ENCODE peak calls at places on chromosomes 2 and 18, in four cellular contexts. E is endodermal cell, D is neural progenitor cell, W is PC-9. N is an unnamed sample.
A peak's percentile ranks its signal among the peaks of the same experiment; 100 is the strongest.

GRCh38 chr18:52395146-52395852 is 55.3 kb downstream of the DCC start:
- DNase-seq in E (no peak), D (no peak), W (no peak), N (no peak)

GRCh38 chr2:232388324-232388891 is 9.9 kb downstream of the ALPP start:
- DNase-seq in E (peak; percentile 68), D (no peak), W (no peak), N (no peak)

GRCh38 chr2:219183151-219183757 is 5.2 kb downstream of the RETREG2 start:
- DNase-seq in E (no peak), D (no peak), W (no peak), N (no peak)

GRCh38 chr2:120572226-120572625 is 163.4 kb upstream of the GLI2 start:
- DNase-seq in E (no peak), D (no peak), W (no peak), N (no peak)

GRCh38 chr2:101630224-101630949 is 67.1 kb upstream of the MAP4K4 start:
- DNase-seq in E (peak; percentile 37), D (no peak), W (peak; percentile 91), N (no peak)

GRCh38 chr2:127661072-127661618 is 14.2 kb downstream of the LIMS2 start:
- DNase-seq in E (no peak), D (no peak), W (no peak), N (no peak)

GRCh38 chr2:79723830-79724229 is 211.0 kb downstream of the CTNNA2 start:
- DNase-seq in E (no peak), D (no peak), W (peak; percentile 1), N (no peak)

GRCh38 chr2:160522951-160523700 is 29.5 kb upstream of the RBMS1 start:
- DNase-seq in E (no peak), D (no peak), W (no peak), N (no peak)

GRCh38 chr2:45860136-45861106 is 208.9 kb downstream of the PRKCE start:
- DNase-seq in E (peak; percentile 55), D (no peak), W (no peak), N (no peak)

GRCh38 chr2:43777306-43777926 is 3.6 kb downstream of the DYNC2LI1 start:
- DNase-seq in E (no peak), D (no peak), W (no peak), N (no peak)

GRCh38 chr2:10535703-10536102 is 87.6 kb upstream of the ODC1 start:
- DNase-seq in E (peak; percentile 56), D (no peak), W (no peak), N (no peak)

GRCh38 chr18:43574974-43575373 is 297.7 kb upstream of the SYT4 start:
- DNase-seq in E (no peak), D (no peak), W (no peak), N (no peak)

GRCh38 chr2:177282101-177282573 is 17.6 kb upstream of the NFE2L2 start:
- DNase-seq in E (peak; percentile 54), D (no peak), W (no peak), N (no peak)

GRCh38 chr2:23499419-23499818 is 114.4 kb downstream of the KLHL29 start:
- DNase-seq in E (no peak), D (no peak), W (no peak), N (no peak)

GRCh38 chr18:79496978-79497637 is 101.4 kb downstream of the NFATC1 start:
- DNase-seq in E (no peak), D (no peak), W (no peak), N (no peak)

GRCh38 chr18:79493801-79494211 is 98.1 kb downstream of the NFATC1 start:
- DNase-seq in E (no peak), D (no peak), W (no peak), N (no peak)

GRCh38 chr18:79494936-79495335 is 99.2 kb downstream of the NFATC1 start:
- DNase-seq in E (no peak), D (no peak), W (no peak), N (no peak)

GRCh38 chr18:79496237-79496977 is 100.7 kb downstream of the NFATC1 start:
- DNase-seq in E (no peak), D (no peak), W (no peak), N (no peak)

GRCh38 chr18:79495591-79496071 is 99.9 kb downstream of the NFATC1 start:
- DNase-seq in E (no peak), D (no peak), W (no peak), N (no peak)
- H3K4me1 ChIP-seq in E (no peaks in the 10 kb centered on the region), D (no peaks in the 10 kb centered on the region), W (no peaks in the 10 kb centered on the region), N (no peaks in the 10 kb centered on the region)

GRCh38 chr2:200155652-200156051 is 150.8 kb upstream of the SPATS2L start:
- DNase-seq in E (no peak), D (no peak), W (no peak), N (no peak)
- H3K4me3 ChIP-seq in E (no peak overlapping the region), D (no peak overlapping the region), W (no peak overlapping the region), N (no peak overlapping the region)

GRCh38 chr18:61335737-61336555 is 2.7 kb downstream of the CDH20 start:
- DNase-seq in E (no peak), D (no peak), W (no peak), N (no peak)

GRCh38 chr18:61334951-61335736 is 1.9 kb downstream of the CDH20 start:
- DNase-seq in E (no peak), D (no peak), W (no peak), N (no peak)

GRCh38 chr18:61333271-61333745 is at the start of gene CDH20:
- DNase-seq in E (peak; percentile 82), D (peak; percentile 79), W (no peak), N (no peak)

GRCh38 chr18:61334491-61334850 is 1.2 kb downstream of the CDH20 start:
- DNase-seq in E (no peak), D (no peak), W (no peak), N (no peak)

DNA sequence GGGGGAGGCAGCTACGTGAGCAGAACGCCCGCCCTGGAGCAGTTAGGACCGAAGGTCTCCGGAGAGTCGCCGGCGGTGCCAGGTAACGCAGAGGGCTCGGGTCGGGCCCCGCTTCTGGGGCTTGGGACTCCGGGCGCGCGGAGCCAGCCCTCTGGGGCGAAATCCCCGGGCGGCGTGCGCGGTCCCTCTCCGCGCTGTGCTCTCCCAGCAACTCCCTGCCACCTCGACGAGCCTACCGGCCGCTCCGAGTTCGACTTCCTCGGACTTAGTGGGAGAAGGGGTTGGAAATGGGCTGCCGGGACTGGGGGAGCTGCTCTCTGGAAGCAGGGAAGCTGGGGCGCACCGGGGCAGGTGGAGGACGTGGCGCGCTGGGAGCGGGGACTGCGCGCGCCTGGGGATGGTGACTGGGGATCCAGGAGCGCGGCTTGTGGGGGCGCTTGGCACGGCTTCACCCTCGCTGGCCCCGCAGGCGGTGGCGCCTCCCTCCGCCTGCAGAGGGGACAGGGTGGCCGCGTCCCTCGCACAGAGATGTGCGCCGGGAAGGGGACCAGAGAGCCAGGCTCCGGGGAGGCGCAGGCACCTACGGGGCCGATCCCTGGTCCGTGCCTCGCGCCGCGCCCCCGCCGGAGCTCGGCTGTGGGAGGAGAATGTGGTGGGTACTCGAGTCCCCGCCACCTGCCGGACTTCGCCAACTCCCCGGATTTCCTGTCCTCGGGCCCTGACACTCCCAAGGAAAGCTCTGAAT is 688 bp downstream of the CDH20 start:
- DNase-seq in E (peak; percentile 83), D (peak; percentile 61), W (no peak), N (peak; percentile 27)
- H3K27me3 ChIP-seq in E (peaks cover 40% of the 10 kb centered on the region), D (peaks cover 64% of the 10 kb centered on the region), W (no peaks in the 10 kb centered on the region), N (peaks cover 18% of the 10 kb centered on the region)

GRCh38 chr2:110104025-110104771 is 11.4 kb downstream of the MALL start:
- DNase-seq in E (peak; percentile 23), D (no peak), W (no peak), N (no peak)
- H3K4me1 ChIP-seq in E (no peaks in the 10 kb centered on the region), D (no peaks in the 10 kb centered on the region), W (peaks cover 93% of the 10 kb centered on the region), N (no peaks in the 10 kb centered on the region)

DNA sequence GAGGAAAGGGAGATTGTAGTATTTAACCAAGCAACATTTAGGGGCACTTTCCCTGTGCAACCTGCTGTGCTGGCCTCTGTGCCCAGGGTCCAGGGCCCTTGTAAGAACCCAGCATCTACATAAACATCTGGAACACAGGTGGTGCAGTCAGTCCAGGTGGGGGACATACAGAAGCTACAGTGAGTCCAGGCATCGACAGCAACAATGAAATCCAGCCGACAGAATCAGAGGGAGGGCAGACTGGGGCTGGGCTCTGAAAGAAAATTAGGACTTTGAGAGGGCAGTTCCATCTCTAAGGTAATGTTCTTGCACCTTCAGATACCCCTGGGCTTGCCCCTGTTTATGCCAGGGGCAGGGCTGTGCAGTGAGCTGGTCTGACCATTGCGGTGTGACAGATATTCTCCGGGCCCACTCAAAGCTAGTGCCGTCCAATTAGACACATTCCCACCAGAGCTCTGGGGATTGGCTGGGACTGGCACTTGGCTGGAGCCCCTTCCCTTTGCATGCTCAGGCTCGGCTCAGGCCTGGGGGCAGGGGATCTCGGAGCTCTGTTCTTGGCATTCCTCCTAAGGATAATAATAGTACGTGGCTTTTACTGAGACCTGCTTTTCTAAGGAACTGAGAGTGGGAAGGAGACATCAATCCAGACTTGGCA is 5.4 kb downstream of the LBH start:
- DNase-seq in E (no peak), D (no peak), W (no peak), N (no peak)
- H3K4me3 ChIP-seq in E (no peak overlapping the region), D (no peak overlapping the region), W (no peak overlapping the region), N (no peak overlapping the region)